ENCODE peak calls at places on chromosomes 1 and 21, in five cellular contexts. One of them, this sample, is unnamed.

GRCh38 chr1:9455487-9456237 is 83.6 kb upstream of the SLC25A33 start:
- DNase-seq in GM12878: no peak
- DNase-seq in K562: peak; percentile 71
- DNase-seq in NB4: peak; percentile 69
- DNase-seq in A549: peak; percentile 44
- DNase-seq in this sample: peak; percentile 24

GRCh38 chr1:45552309-45552708 is 1.7 kb downstream of the AKR1A1 start:
- DNase-seq in NB4: no peak
- DNase-seq in A549: no peak
- DNase-seq in GM12878: no peak
- DNase-seq in K562: no peak
- DNase-seq in this sample: no peak

GRCh38 chr1:11690132-11690668 is 1.3 kb upstream of the DRAXIN start:
- DNase-seq in NB4: no peak
- DNase-seq in K562: peak; percentile 60
- DNase-seq in A549: no peak
- DNase-seq in GM12878: no peak
- DNase-seq in this sample: no peak

GRCh38 chr1:1019122-1019999 is 559 bp upstream of the AGRN start:
- DNase-seq in K562: peak; percentile 88
- DNase-seq in A549: no peak
- DNase-seq in GM12878: no peak
- DNase-seq in NB4: peak; percentile 82
- DNase-seq in this sample: peak; percentile 61

GRCh38 chr1:93969371-93969770 is 60.1 kb upstream of the GCLM start:
- DNase-seq in K562: no peak
- DNase-seq in A549: no peak
- DNase-seq in GM12878: no peak
- DNase-seq in NB4: no peak
- DNase-seq in this sample: no peak

GRCh38 chr1:77279929-77280328 is 1.9 kb upstream of the AK5 start:
- DNase-seq in NB4: peak; percentile 68
- DNase-seq in K562: no peak
- DNase-seq in A549: no peak
- DNase-seq in GM12878: no peak
- DNase-seq in this sample: no peak

GRCh38 chr21:41536076-41536826 is 28.3 kb upstream of the TMPRSS2 start:
- DNase-seq in K562: no peak
- DNase-seq in NB4: no peak
- DNase-seq in GM12878: no peak
- DNase-seq in A549: no peak
- DNase-seq in this sample: no peak

GRCh38 chr1:94079991-94080388 is 41.0 kb downstream of the ABCA4 start:
- DNase-seq in NB4: no peak
- DNase-seq in K562: no peak
- DNase-seq in GM12878: no peak
- DNase-seq in A549: no peak
- DNase-seq in this sample: no peak

GRCh38 chr1:97135972-97136371 is 414.4 kb downstream of the PTBP2 start:
- DNase-seq in K562: no peak
- DNase-seq in A549: no peak
- DNase-seq in GM12878: no peak
- DNase-seq in NB4: no peak
- DNase-seq in this sample: no peak

GRCh38 chr21:33383056-33383888 is 19.9 kb upstream of the IFNGR2 start:
- DNase-seq in K562: peak; percentile 77
- DNase-seq in A549: no peak
- DNase-seq in NB4: peak; percentile 95
- DNase-seq in GM12878: peak; percentile 98
- DNase-seq in this sample: peak; percentile 86

GRCh38 chr1:109768335-109768650 is 4.6 kb upstream of the EPS8L3 start:
- DNase-seq in A549: no peak
- DNase-seq in GM12878: no peak
- DNase-seq in K562: no peak
- DNase-seq in NB4: no peak
- DNase-seq in this sample: no peak

GRCh38 chr1:51605961-51606723 is 10.8 kb upstream of the OSBPL9 start:
- DNase-seq in K562: no peak
- DNase-seq in A549: no peak
- DNase-seq in GM12878: no peak
- DNase-seq in NB4: peak; percentile 79
- DNase-seq in this sample: no peak

GRCh38 chr1:143691400-143691891 is 280.3 kb downstream of the FAM72C start:
- DNase-seq in GM12878: no peak
- DNase-seq in K562: peak; percentile 50
- DNase-seq in A549: peak; percentile 50
- DNase-seq in NB4: no peak
- DNase-seq in this sample: peak; percentile 22

GRCh38 chr1:62727656-62728396 is 39.6 kb upstream of the DOCK7 start:
- DNase-seq in GM12878: no peak
- DNase-seq in K562: peak; percentile 8
- DNase-seq in A549: no peak
- DNase-seq in NB4: no peak
- DNase-seq in this sample: no peak

GRCh38 chr1:162387226-162388082 is 5.9 kb downstream of the C1orf226 start:
- DNase-seq in A549: no peak
- DNase-seq in K562: no peak
- DNase-seq in NB4: no peak
- DNase-seq in GM12878: no peak
- DNase-seq in this sample: no peak

GRCh38 chr1:107140703-107141490 is at the start of gene NTNG1:
- DNase-seq in GM12878: no peak
- DNase-seq in A549: no peak
- DNase-seq in NB4: no peak
- DNase-seq in K562: no peak
- DNase-seq in this sample: no peak

GRCh38 chr1:239952348-239953307 is 139.1 kb upstream of the FMN2 start:
- DNase-seq in NB4: peak; percentile 12
- DNase-seq in A549: peak; percentile 33
- DNase-seq in GM12878: no peak
- DNase-seq in K562: peak; percentile 22
- DNase-seq in this sample: no peak

GRCh38 chr1:176880954-176881595 is 283.4 kb downstream of the ASTN1 start:
- DNase-seq in A549: peak; percentile 66
- DNase-seq in NB4: peak; percentile 56
- DNase-seq in GM12878: no peak
- DNase-seq in K562: peak; percentile 92
- DNase-seq in this sample: peak; percentile 51

GRCh38 chr21:44433791-44434567 is 21.3 kb upstream of the LRRC3 start:
- DNase-seq in NB4: no peak
- DNase-seq in A549: no peak
- DNase-seq in GM12878: no peak
- DNase-seq in K562: no peak
- DNase-seq in this sample: no peak

GRCh38 chr1:40011198-40011597 is 29.3 kb upstream of the CAP1 start:
- DNase-seq in K562: no peak
- DNase-seq in GM12878: no peak
- DNase-seq in A549: no peak
- DNase-seq in NB4: no peak
- DNase-seq in this sample: no peak

GRCh38 chr1:22619808-22620207 is 16.6 kb upstream of the C1QA start:
- DNase-seq in K562: no peak
- DNase-seq in A549: no peak
- DNase-seq in GM12878: no peak
- DNase-seq in NB4: peak; percentile 47
- DNase-seq in this sample: no peak

GRCh38 chr1:38489844-38490270 is 369.7 kb downstream of the RRAGC start:
- DNase-seq in GM12878: no peak
- DNase-seq in NB4: peak; percentile 37
- DNase-seq in A549: peak; percentile 33
- DNase-seq in K562: peak; percentile 75
- DNase-seq in this sample: peak; percentile 64

DNA sequence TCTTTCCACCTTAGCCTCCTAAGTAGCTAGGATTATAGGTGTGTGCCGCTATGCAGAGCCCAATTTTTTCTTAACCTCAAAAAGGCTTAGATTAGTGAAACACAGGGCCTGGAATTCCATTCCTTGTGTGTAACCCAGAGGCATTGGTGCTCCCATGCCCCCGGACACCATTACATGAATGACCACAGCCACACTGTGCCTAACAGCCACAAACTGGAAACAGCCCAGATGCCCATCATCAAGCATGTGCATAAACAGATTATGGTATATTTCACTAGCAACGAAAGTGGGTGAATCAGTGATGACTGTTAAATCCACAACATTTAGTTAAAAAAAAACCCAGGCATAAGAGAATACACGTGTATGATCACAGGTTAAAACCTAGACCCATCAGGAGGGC is 24.4 kb downstream of the ADAM30 start:
- DNase-seq in K562: no peak
- DNase-seq in GM12878: no peak
- DNase-seq in NB4: no peak
- DNase-seq in A549: no peak
- DNase-seq in this sample: no peak
- TF ChIP-seq MAX in K562: no peak
- TF ChIP-seq MAX in GM12878: no peak
- TF ChIP-seq MAX in NB4: no peak
- TF ChIP-seq MAX in A549: no peak
- TF ChIP-seq MAX in this sample: no peak

DNA sequence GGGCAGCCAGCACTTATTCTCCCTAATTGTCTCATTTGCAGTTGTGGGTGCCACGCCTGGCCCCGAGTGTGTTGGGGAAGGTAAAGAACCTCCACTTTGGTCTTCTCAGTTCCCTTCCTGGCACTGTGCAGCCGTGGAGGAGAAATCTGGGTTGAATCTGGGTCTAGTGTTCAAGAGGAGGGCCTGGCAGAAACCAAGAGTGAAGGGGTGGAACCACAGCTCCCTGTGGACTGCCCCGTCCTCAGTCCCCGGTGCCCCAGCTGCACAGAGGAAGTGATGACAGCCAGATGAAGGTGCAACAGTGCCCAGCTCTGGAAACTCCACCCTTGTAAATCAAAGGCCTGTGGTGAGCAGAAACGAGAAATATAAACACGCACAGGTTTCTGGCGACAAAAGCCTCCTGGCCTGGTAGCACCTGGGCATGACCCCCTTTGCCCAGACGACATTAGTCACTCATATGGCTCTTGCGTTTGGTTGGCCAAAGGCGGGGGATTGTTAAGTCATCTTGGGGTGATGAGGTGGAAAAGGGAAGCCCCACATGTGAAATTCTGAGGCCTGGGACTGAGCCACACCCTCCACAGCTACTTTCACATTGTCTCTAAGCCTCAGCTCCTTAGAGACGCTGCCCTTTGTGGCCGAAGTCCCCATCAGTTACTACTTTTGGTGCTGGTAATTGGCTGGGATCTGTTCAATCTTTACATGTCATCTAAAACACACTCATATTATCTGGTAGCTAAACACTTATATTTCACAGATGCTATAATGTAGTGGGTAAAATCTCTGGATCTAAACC is 4.2 kb upstream of the ECE1 start:
- DNase-seq in K562: no peak
- DNase-seq in NB4: peak; percentile 79
- DNase-seq in A549: no peak
- DNase-seq in GM12878: peak; percentile 98
- DNase-seq in this sample: peak; percentile 47
- H3K4me3 ChIP-seq in K562: no peak overlapping the region
- H3K4me3 ChIP-seq in NB4: no peak overlapping the region
- H3K4me3 ChIP-seq in A549: no peak overlapping the region
- H3K4me3 ChIP-seq in GM12878: peak overlapping the region; percentile 72
- H3K4me3 ChIP-seq in this sample: no peak overlapping the region

DNA sequence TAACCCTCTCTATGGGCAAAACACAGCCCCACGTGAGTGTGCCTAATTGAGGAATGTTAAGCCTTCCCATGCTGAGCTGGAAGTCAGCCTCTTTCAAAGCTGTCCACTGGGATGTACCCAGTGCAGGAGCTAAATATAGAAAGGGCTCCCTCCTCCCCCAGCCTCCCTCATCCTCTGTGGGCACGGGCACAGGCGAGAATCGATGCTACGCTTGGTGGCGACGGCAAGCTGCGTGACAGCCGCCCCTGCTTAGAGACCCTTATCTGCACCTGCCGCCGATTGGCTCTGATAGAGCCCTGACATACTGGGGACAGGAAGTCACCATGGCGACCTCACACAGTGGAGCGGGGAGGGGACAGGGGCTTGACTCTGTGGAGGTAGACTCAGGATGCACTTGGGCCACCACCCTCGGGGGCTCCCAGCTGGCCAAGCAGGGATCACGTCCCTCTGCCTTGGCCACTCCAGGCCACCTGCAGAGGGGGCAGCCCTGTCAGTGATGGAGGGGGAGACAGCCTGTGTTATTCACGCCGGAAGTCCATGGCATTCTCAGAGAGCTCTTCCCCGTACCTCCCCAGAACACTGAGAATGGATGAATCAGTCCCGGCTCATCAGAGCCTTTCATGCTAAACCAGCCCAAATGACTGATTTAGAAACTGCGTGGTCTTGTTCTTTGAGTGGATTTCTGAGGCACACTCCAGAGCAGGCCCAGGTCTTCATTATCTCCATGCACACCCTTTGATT is 84.8 kb downstream of the KCND3 start:
- DNase-seq in NB4: no peak
- DNase-seq in K562: no peak
- DNase-seq in GM12878: no peak
- DNase-seq in A549: no peak
- DNase-seq in this sample: no peak
- TF ChIP-seq MAX in NB4: no peak
- TF ChIP-seq MAX in K562: no peak
- TF ChIP-seq MAX in GM12878: no peak
- TF ChIP-seq MAX in A549: no peak
- TF ChIP-seq MAX in this sample: no peak

GRCh38 chr1:41920658-41921057 is 1.9 kb upstream of the HIVEP3 start:
- DNase-seq in NB4: no peak
- DNase-seq in A549: no peak
- DNase-seq in GM12878: no peak
- DNase-seq in K562: no peak
- DNase-seq in this sample: no peak

GRCh38 chr1:41919764-41920397 is 1.2 kb upstream of the HIVEP3 start:
- DNase-seq in A549: no peak
- DNase-seq in NB4: peak; percentile 52
- DNase-seq in K562: peak; percentile 56
- DNase-seq in GM12878: peak; percentile 55
- DNase-seq in this sample: no peak

GRCh38 chr1:41918450-41919043 is at the start of gene HIVEP3:
- DNase-seq in NB4: no peak
- DNase-seq in K562: no peak
- DNase-seq in GM12878: no peak
- DNase-seq in A549: peak; percentile 66
- DNase-seq in this sample: no peak

GRCh38 chr1:41917835-41918449 is 780 bp downstream of the HIVEP3 start:
- DNase-seq in A549: no peak
- DNase-seq in GM12878: no peak
- DNase-seq in K562: no peak
- DNase-seq in NB4: no peak
- DNase-seq in this sample: no peak

DNA sequence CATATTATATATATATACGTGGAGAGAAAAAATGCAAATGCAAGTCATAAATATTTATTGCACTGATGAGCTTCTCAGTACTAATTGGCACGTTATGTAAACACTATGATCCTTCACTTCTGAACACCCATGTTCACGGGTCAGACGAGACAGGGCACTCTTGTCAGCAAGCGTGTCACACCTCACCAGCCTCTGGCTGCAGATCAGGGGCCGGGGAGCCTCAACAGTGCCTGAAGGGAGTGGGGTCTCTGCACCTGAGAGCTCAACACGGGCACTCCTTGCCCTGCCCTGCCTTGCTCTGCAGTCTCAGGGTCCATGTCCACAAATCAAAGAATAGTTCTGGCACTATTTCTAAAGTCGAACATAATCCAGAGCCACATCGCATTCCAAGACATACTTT is 409 bp upstream of the HIVEP3 start:
- DNase-seq in NB4: no peak
- DNase-seq in A549: no peak
- DNase-seq in GM12878: no peak
- DNase-seq in K562: no peak
- DNase-seq in this sample: no peak
- H3K4me3 ChIP-seq in NB4: no peak overlapping the region
- H3K4me3 ChIP-seq in A549: no peak overlapping the region
- H3K4me3 ChIP-seq in GM12878: peak overlapping the region; percentile 55
- H3K4me3 ChIP-seq in K562: no peak overlapping the region
- H3K4me3 ChIP-seq in this sample: peak overlapping the region; percentile 63